ENCODE peak calls at places on chromosomes 6 and 20, in four cellular contexts. C is Karpas-422, J is heart right ventricle, E is tibial nerve. H is an unnamed sample. For H3K27me3, the result is how much of the 10 kb centered on the place peaks cover.

GRCh38 chr6:44002591-44003344 is 124.5 kb downstream of the MRPL14 start:
- DNase-seq in C (no peak), J (peak), E (no peak), H (peak)

GRCh38 chr20:64101731-64102621 is 5.4 kb downstream of the NPBWR2 start:
- DNase-seq in C (peak), J (no peak), E (no peak), H (no peak)

GRCh38 chr6:111480988-111481830 is 1.8 kb downstream of the REV3L start:
- DNase-seq in C (peak), J (no peak), E (no peak), H (no peak)

GRCh38 chr6:137081997-137082396 is 37.2 kb upstream of the IL20RA start:
- DNase-seq in C (no peak), J (no peak), E (no peak), H (no peak)

GRCh38 chr6:43803783-43804549 is 34.0 kb downstream of the VEGFA start:
- DNase-seq in C (no peak), J (no peak), E (no peak), H (no peak)

GRCh38 chr6:71250050-71250689 is 38.4 kb upstream of the OGFRL1 start:
- DNase-seq in C (peak), J (peak), E (no peak), H (no peak)

GRCh38 chr6:20020526-20020925 is 183.4 kb downstream of the ID4 start:
- DNase-seq in C (no peak), J (no peak), E (no peak), H (no peak)

GRCh38 chr20:33733654-33734576 is 2.1 kb downstream of the ZNF341 start:
- DNase-seq in C (peak), J (no peak), E (no peak), H (no peak)

GRCh38 chr20:43955244-43956191 is 40.9 kb downstream of the TOX2 start:
- DNase-seq in C (peak), J (no peak), E (no peak), H (no peak)

GRCh38 chr6:106411643-106412200 is 51.2 kb downstream of the CRYBG1 start:
- DNase-seq in C (no peak), J (no peak), E (no peak), H (no peak)

GRCh38 chr6:50823130-50823920 is 4.7 kb downstream of the TFAP2B start:
- DNase-seq in C (no peak), J (no peak), E (no peak), H (no peak)

GRCh38 chr6:50826037-50826761 is 7.5 kb downstream of the TFAP2B start:
- DNase-seq in C (no peak), J (no peak), E (no peak), H (no peak)

GRCh38 chr6:50826803-50827202 is 8.1 kb downstream of the TFAP2B start:
- DNase-seq in C (no peak), J (no peak), E (no peak), H (no peak)

GRCh38 chr6:50825375-50826036 is 6.8 kb downstream of the TFAP2B start:
- DNase-seq in C (no peak), J (no peak), E (no peak), H (no peak)

GRCh38 chr6:50824505-50824904 is 5.8 kb downstream of the TFAP2B start:
- DNase-seq in C (no peak), J (no peak), E (no peak), H (no peak)
- H3K27me3 ChIP-seq in C (under half), J (half or more), E (half or more), H (under half)

GRCh38 chr6:134722996-134723871 is 226.7 kb downstream of the ALDH8A1 start:
- DNase-seq in C (no peak), J (no peak), E (no peak), H (no peak)
- H3K27me3 ChIP-seq in C (under half), J (under half), E (under half), H (under half)

DNA sequence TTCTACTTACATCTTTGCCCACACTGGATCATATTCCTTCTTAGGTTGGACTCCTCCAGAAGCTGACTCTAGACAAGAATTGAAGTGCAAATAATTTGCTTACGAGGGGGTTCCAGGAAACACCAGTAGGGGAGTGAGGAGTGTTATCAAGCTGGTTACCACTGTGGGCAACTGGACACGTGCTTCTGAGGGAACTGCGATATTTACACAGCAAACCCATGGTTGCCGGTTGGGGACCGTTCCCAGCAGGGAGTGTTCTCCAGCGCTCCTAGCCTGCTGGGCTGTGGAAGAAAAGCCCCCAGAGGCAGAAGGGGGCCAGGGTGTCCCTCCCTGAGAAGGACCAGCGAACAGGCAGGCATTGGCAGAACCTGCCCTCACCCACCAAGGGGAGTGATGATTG is 21.7 kb downstream of the MDFI start:
- DNase-seq in C (no peak), J (no peak), E (no peak), H (no peak)
- H3K27me3 ChIP-seq in C (under half), J (under half), E (under half), H (under half)

GRCh38 chr6:37700266-37700973 is 2.7 kb upstream of the MDGA1 start:
- DNase-seq in C (no peak), J (no peak), E (no peak), H (no peak)
- H3K27me3 ChIP-seq in C (under half), J (under half), E (under half), H (under half)

H was measured in breast epithelium.